ENCODE peak calls at places on chromosomes 6 and 20, in four cellular contexts. Z is A549, L is tibial nerve, E is body of pancreas. H is an unnamed sample.

GRCh38 chr6:137233561-137234504 is 14.6 kb upstream of the IFNGR1 start:
- DNase-seq in Z (peak; percentile 49), L (peak; percentile 66), E (peak; percentile 40), H (no peak)

GRCh38 chr6:167474171-167474570 is 149.3 kb downstream of the TTLL2 start:
- DNase-seq in Z (no peak), L (no peak), E (no peak), H (no peak)

GRCh38 chr6:44285552-44286284 is 15.5 kb downstream of the TMEM151B start:
- DNase-seq in Z (no peak), L (no peak), E (no peak), H (no peak)

GRCh38 chr6:132198896-132199295 is 202.4 kb downstream of the MOXD1 start:
- DNase-seq in Z (no peak), L (no peak), E (no peak), H (no peak)

GRCh38 chr6:137882225-137882961 is 15.3 kb downstream of the TNFAIP3 start:
- DNase-seq in Z (no peak), L (no peak), E (no peak), H (no peak)

GRCh38 chr20:36575066-36575743 is 1.8 kb downstream of the TGIF2 start:
- DNase-seq in Z (peak; percentile 46), L (peak; percentile 38), E (peak; percentile 68), H (peak; percentile 57)

GRCh38 chr6:128487055-128487454 is 33.3 kb downstream of the PTPRK start:
- DNase-seq in Z (no peak), L (no peak), E (no peak), H (no peak)

GRCh38 chr6:4017058-4017457 is 61.9 kb downstream of the FAM217A start:
- DNase-seq in Z (no peak), L (no peak), E (no peak), H (no peak)

GRCh38 chr20:64080013-64080812 is at the start of gene OPRL1:
- DNase-seq in Z (no peak), L (no peak), E (no peak), H (no peak)

GRCh38 chr6:21900730-21901129 is 307.2 kb downstream of the SOX4 start:
- DNase-seq in Z (peak; percentile 26), L (no peak), E (no peak), H (no peak)

GRCh38 chr6:23568292-23568691 is 557.7 kb upstream of the NRSN1 start:
- DNase-seq in Z (no peak), L (no peak), E (no peak), H (no peak)

GRCh38 chr6:15246217-15247211 is 645 bp downstream of the JARID2 start:
- DNase-seq in Z (no peak), L (no peak), E (no peak), H (no peak)

GRCh38 chr6:135182993-135183531 is 2.0 kb downstream of the MYB start:
- DNase-seq in Z (no peak), L (no peak), E (peak; percentile 13), H (no peak)

GRCh38 chr6:48101277-48101676 is 9.7 kb downstream of the PTCHD4 start:
- DNase-seq in Z (no peak), L (no peak), E (no peak), H (no peak)

GRCh38 chr6:52550014-52550575 is 26.8 kb downstream of the TRAM2 start:
- DNase-seq in Z (no peak), L (no peak), E (no peak), H (no peak)

GRCh38 chr6:42138630-42139619 is 3.5 kb downstream of the C6orf132 start:
- DNase-seq in Z (no peak), L (no peak), E (no peak), H (no peak)

GRCh38 chr6:75349262-75349984 is 64.8 kb upstream of the TMEM30A start:
- DNase-seq in Z (no peak), L (no peak), E (peak; percentile 52), H (no peak)

GRCh38 chr20:62969179-62969760 is 16.8 kb downstream of the SLC17A9 start:
- DNase-seq in Z (no peak), L (no peak), E (no peak), H (no peak)

GRCh38 chr6:42720739-42721138 is 1.7 kb downstream of the PRPH2 start:
- DNase-seq in Z (no peak), L (no peak), E (no peak), H (no peak)

GRCh38 chr6:137977206-137977605 is 110.1 kb downstream of the TNFAIP3 start:
- DNase-seq in Z (no peak), L (no peak), E (no peak), H (no peak)

GRCh38 chr6:85357651-85358050 is 92.2 kb upstream of the NT5E start:
- DNase-seq in Z (no peak), L (no peak), E (no peak), H (no peak)

GRCh38 chr6:85360794-85361642 is 88.9 kb upstream of the NT5E start:
- DNase-seq in Z (peak; percentile 53), L (peak; percentile 16), E (peak; percentile 12), H (no peak)

GRCh38 chr6:85354761-85355618 is 94.9 kb upstream of the NT5E start:
- DNase-seq in Z (peak; percentile 33), L (peak; percentile 88), E (peak; percentile 74), H (peak; percentile 64)

GRCh38 chr6:85353012-85353411 is 96.9 kb upstream of the NT5E start:
- DNase-seq in Z (no peak), L (no peak), E (no peak), H (no peak)

GRCh38 chr6:85355816-85356215 is 94.1 kb upstream of the NT5E start:
- DNase-seq in Z (no peak), L (no peak), E (no peak), H (no peak)
- H3K27ac ChIP-seq in Z (peak overlapping the region; percentile 16), L (no peak overlapping the region), E (no peak overlapping the region), H (no peak overlapping the region)

GRCh38 chr6:161137839-161138544 is 135.9 kb downstream of the AGPAT4 start:
- DNase-seq in Z (no peak), L (no peak), E (no peak), H (no peak)
- TF ChIP-seq POLR2A in Z (no peak), L (no peak), E (no peak), H (no peak)

GRCh38 chr20:48298851-48299484 is 513.7 kb upstream of the SULF2 start:
- DNase-seq in Z (peak; percentile 60), L (no peak), E (peak; percentile 41), H (no peak)
- H3K4me1 ChIP-seq in Z (peaks cover 51% of the 10 kb centered on the region), L (peaks cover 18% of the 10 kb centered on the region), E (peaks cover 4% of the 10 kb centered on the region), H (no peaks in the 10 kb centered on the region)

GRCh38 chr6:139611327-139611958 is 237.0 kb upstream of the CITED2 start:
- DNase-seq in Z (no peak), L (no peak), E (no peak), H (no peak)
- H3K27ac ChIP-seq in Z (no peak overlapping the region), L (no peak overlapping the region), E (no peak overlapping the region), H (no peak overlapping the region)

DNA sequence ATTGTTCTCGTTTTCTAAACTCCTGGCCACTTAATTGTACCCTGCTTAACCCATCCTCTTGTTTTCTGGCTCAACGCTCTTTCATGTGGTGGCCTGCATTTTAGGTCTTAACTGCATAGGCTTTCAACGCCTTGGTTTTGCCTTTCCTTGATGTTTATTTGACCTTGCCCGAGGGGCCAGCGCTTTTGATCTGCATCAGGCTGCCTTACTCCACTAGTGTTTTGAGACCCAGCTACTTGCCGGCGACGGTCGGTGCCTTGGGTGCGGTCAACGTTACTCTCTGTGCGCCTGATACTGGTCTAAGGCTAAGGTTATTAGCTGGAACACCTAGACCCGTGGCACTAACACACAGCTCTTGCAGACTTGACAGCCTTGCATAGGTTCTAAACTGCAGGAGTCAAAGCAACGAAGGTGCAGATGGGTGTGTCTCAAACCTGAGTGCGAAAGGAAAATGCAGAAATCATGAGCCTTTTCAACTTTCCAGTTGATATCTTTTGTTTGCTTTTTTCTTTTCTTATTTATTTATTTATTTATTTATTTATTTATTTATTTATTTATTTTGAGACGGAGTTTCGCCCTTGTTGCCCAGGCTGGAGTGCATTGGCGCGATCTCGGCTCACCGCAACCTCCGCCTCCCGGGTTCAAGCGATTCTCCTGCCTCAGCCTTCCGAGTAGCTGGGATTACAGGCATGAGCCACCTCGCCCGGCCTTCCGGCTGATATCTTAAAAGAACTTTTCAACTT is 138.8 kb downstream of the HFE start:
- DNase-seq in Z (no peak), L (no peak), E (no peak), H (no peak)
- TF ChIP-seq POLR2A in Z (no peak), L (no peak), E (no peak), H (no peak)